ENCODE peak calls at places on chromosomes 13 and 19, in seven cellular contexts. F is mammary epithelial cell, U is IMR-90, E is caudate nucleus, Q is colonic mucosa, O is mesendoderm, A is GM23248. C is an unnamed sample.

GRCh38 chr13:110319774-110320509 is 12.9 kb downstream of the COL4A2 start:
- DNase-seq in A (peak; percentile 80), U (peak; percentile 86), F (peak; percentile 78), Q (no peak), O (peak; percentile 79), E (no peak), C (no peak)

GRCh38 chr19:3830841-3831589 is 37.8 kb downstream of the ZFR2 start:
- DNase-seq in Q (no peak), U (no peak), F (no peak), A (no peak), E (no peak), O (no peak), C (no peak)

GRCh38 chr19:23436318-23436717 is 41.0 kb upstream of the ZNF91 start:
- DNase-seq in Q (peak; percentile 27), U (no peak), F (no peak), A (no peak), E (no peak), O (peak; percentile 25), C (no peak)

GRCh38 chr13:97648171-97648880 is 214.4 kb downstream of the RAP2A start:
- DNase-seq in U (no peak), O (no peak), A (no peak), F (peak; percentile 83), E (no peak), Q (no peak), C (peak; percentile 34)

GRCh38 chr19:1451916-1452801 is 2.2 kb downstream of the APC2 start:
- DNase-seq in Q (no peak), E (peak; percentile 81), O (no peak), U (no peak), A (no peak), F (no peak), C (no peak)

GRCh38 chr13:49124693-49125304 is 95.3 kb upstream of the MLNR start:
- DNase-seq in A (no peak), U (no peak), E (no peak), Q (no peak), F (no peak), O (no peak), C (no peak)

GRCh38 chr13:42071667-42072419 is 23.4 kb downstream of the DGKH start:
- DNase-seq in F (no peak), O (no peak), Q (no peak), E (no peak), U (peak; percentile 54), A (no peak), C (no peak)

GRCh38 chr13:105139380-105140285 is 1395.8 kb downstream of the EFNB2 start:
- DNase-seq in E (peak; percentile 0), Q (peak; percentile 52), U (peak; percentile 62), O (no peak), F (no peak), A (no peak), C (no peak)

GRCh38 chr13:32252812-32253440 is 62.2 kb downstream of the ZAR1L start:
- DNase-seq in O (no peak), Q (no peak), A (no peak), U (no peak), F (no peak), E (no peak), C (no peak)

GRCh38 chr19:3119782-3120380 is 16.0 kb upstream of the GNA15 start:
- DNase-seq in A (no peak), U (no peak), F (no peak), O (no peak), E (no peak), Q (no peak), C (no peak)

GRCh38 chr19:28960986-28961705 is 251.8 kb downstream of the UQCRFS1 start:
- DNase-seq in O (no peak), F (peak; percentile 1), E (no peak), Q (no peak), A (peak; percentile 89), U (peak; percentile 73), C (no peak)

GRCh38 chr13:39245688-39246087 is 207.4 kb downstream of the NHLRC3 start:
- DNase-seq in E (no peak), O (no peak), A (no peak), F (peak; percentile 45), Q (no peak), U (no peak), C (peak; percentile 22)

GRCh38 chr13:45412274-45413049 is 5.7 kb downstream of the SLC25A30 start:
- DNase-seq in Q (no peak), O (no peak), F (no peak), E (no peak), A (no peak), U (peak; percentile 69), C (no peak)

GRCh38 chr13:72990883-72991282 is 67.9 kb upstream of the KLF5 start:
- DNase-seq in O (no peak), U (peak; percentile 2), A (no peak), Q (no peak), E (no peak), F (no peak), C (no peak)

GRCh38 chr19:55258476-55258827 is 365 bp downstream of the PPP6R1 start:
- DNase-seq in E (no peak), U (no peak), Q (peak; percentile 37), O (no peak), A (peak; percentile 52), F (no peak), C (no peak)

GRCh38 chr19:50197348-50197747 is 6.1 kb upstream of the MYH14 start:
- DNase-seq in O (no peak), U (no peak), Q (no peak), E (no peak), F (no peak), A (no peak), C (no peak)

GRCh38 chr19:4199699-4200293 is 17.3 kb downstream of the ANKRD24 start:
- DNase-seq in F (no peak), U (no peak), O (no peak), Q (no peak), E (no peak), A (no peak), C (no peak)

DNA sequence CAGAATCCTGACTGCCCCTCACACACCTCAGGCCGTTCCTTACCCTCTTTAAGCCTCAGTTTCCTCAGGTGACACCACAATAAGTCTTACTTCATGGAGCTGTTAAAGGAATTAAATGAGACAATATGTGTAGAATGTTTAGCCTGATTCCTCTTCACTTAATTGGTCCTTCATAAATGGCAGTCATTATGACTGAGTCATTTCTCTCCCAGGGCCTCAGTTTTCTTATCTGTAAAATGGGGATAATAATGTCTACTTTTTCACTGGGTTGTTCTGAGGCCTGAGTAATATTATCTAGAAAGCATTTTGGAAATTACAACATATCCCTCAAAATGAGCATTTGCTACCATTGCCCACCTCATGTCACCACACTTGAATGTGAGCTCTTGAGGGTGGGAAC is 21.6 kb downstream of the POU2F2 start:
- DNase-seq in O (no peak), Q (no peak), E (no peak), U (no peak), A (no peak), F (no peak), C (no peak)
- H3K27ac ChIP-seq in O (no peak overlapping the region), Q (no peak overlapping the region), E (no peak overlapping the region), U (no peak overlapping the region), A (peak overlapping the region; percentile 90), F (peak overlapping the region; percentile 87), C (peak overlapping the region; percentile 100)

GRCh38 chr13:52642131-52642530 is at the start of gene HNRNPA1L2:
- DNase-seq in F (no peak), U (no peak), O (no peak), E (no peak), Q (no peak), A (no peak), C (no peak)

GRCh38 chr13:52644108-52644507 is 1.9 kb downstream of the HNRNPA1L2 start:
- DNase-seq in O (no peak), E (no peak), F (no peak), U (peak; percentile 54), Q (no peak), A (peak; percentile 39), C (no peak)

DNA sequence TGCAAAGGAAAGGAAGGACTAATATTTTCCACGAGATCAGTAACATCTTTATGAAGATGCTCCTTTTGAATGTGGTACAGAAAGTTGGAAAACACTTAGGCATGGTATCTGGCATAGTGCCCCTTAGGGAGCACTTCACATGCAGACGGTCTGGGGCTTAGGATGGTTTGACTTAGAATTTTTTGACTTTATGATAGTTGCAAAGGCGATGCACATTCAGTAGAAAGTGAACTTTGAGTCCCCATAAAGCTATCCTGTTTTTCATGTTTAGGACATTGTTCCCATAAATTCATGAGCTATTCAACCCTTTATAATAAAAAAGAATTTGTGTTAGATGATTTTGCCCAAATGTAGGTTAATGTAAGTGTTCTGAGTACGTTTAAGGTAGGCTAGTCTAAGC is 3.3 kb upstream of the HNRNPA1L2 start:
- DNase-seq in E (no peak), F (no peak), Q (no peak), A (no peak), U (no peak), O (no peak), C (no peak)
- H3K27ac ChIP-seq in E (no peak overlapping the region), F (no peak overlapping the region), Q (no peak overlapping the region), A (no peak overlapping the region), U (no peak overlapping the region), O (no peak overlapping the region), C (no peak overlapping the region)

GRCh38 chr19:11205939-11206570 is 8.7 kb upstream of the KANK2 start:
- DNase-seq in U (no peak), O (no peak), F (no peak), A (no peak), Q (no peak), E (no peak), C (no peak)

GRCh38 chr19:11202488-11203193 is 5.3 kb upstream of the KANK2 start:
- DNase-seq in U (no peak), A (no peak), Q (no peak), F (no peak), O (no peak), E (no peak), C (no peak)

GRCh38 chr19:11204943-11205349 is 7.6 kb upstream of the KANK2 start:
- DNase-seq in A (no peak), U (no peak), O (no peak), Q (no peak), F (peak; percentile 42), E (no peak), C (no peak)

GRCh38 chr19:11203194-11204075 is 6.1 kb upstream of the KANK2 start:
- DNase-seq in U (peak; percentile 71), F (peak; percentile 11), O (peak; percentile 68), E (peak; percentile 11), Q (peak; percentile 75), A (peak; percentile 82), C (no peak)

GRCh38 chr19:11204076-11204602 is 6.8 kb upstream of the KANK2 start:
- DNase-seq in U (no peak), O (no peak), E (no peak), F (no peak), Q (no peak), A (no peak), C (no peak)
- H3K27ac ChIP-seq in U (no peak overlapping the region), O (no peak overlapping the region), E (peak overlapping the region; percentile 11), F (no peak overlapping the region), Q (peak overlapping the region; percentile 60), A (no peak overlapping the region), C (no peak overlapping the region)

GRCh38 chr13:25180450-25180794 is 8.3 kb upstream of the AMER2 start:
- DNase-seq in U (no peak), O (no peak), Q (no peak), A (no peak), F (no peak), E (no peak), C (no peak)

GRCh38 chr13:25180795-25181537 is 8.9 kb upstream of the AMER2 start:
- DNase-seq in O (no peak), E (no peak), A (no peak), U (no peak), Q (no peak), F (no peak), C (no peak)

GRCh38 chr13:25181597-25181996 is 9.5 kb upstream of the AMER2 start:
- DNase-seq in A (no peak), F (no peak), Q (no peak), U (no peak), E (no peak), O (no peak), C (no peak)

GRCh38 chr13:25179011-25179410 is 6.9 kb upstream of the AMER2 start:
- DNase-seq in F (no peak), O (no peak), A (no peak), Q (no peak), E (no peak), U (no peak), C (no peak)

GRCh38 chr13:25179810-25180437 is 7.8 kb upstream of the AMER2 start:
- DNase-seq in U (no peak), Q (no peak), E (no peak), O (no peak), F (no peak), A (no peak), C (no peak)
- H3K27ac ChIP-seq in U (no peak overlapping the region), Q (no peak overlapping the region), E (peak overlapping the region; percentile 80), O (no peak overlapping the region), F (no peak overlapping the region), A (no peak overlapping the region), C (no peak overlapping the region)